ENCODE peak calls at places on chromosomes 13 and 19, in six cellular contexts. S is GM12878, B is H1, L is K562, K is SK-N-SH, V is HepG2. Y is an unnamed sample.

GRCh38 chr19:39133431-39134270 is 8.1 kb downstream of the PAK4 start:
- DNase-seq in S (no peak), L (no peak), K (peak), B (no peak), V (no peak), Y (no peak)

GRCh38 chr19:53101518-53101917 is 1.7 kb downstream of the ZNF160 start:
- DNase-seq in V (no peak), S (no peak), B (no peak), L (peak), K (peak), Y (no peak)

GRCh38 chr19:50392759-50393158 is 8.6 kb downstream of the POLD1 start:
- DNase-seq in V (no peak), K (peak), L (no peak), B (no peak), S (no peak), Y (no peak)

GRCh38 chr13:71118779-71119364 is 748.1 kb downstream of the DACH1 start:
- DNase-seq in S (no peak), K (no peak), B (no peak), V (no peak), L (no peak), Y (no peak)

GRCh38 chr19:19043881-19044280 is 10.5 kb downstream of the ARMC6 start:
- DNase-seq in L (no peak), S (no peak), K (no peak), B (no peak), V (no peak), Y (no peak)

GRCh38 chr13:94662274-94662945 is 49.9 kb downstream of the SOX21 start:
- DNase-seq in S (no peak), V (no peak), L (peak), B (no peak), K (peak), Y (no peak)

GRCh38 chr19:55696301-55697068 is 21.5 kb downstream of the EPN1 start:
- DNase-seq in K (no peak), V (no peak), L (no peak), B (no peak), S (no peak), Y (no peak)

GRCh38 chr19:51366999-51367564 is 894 bp upstream of the ETFB start:
- DNase-seq in B (no peak), V (no peak), L (no peak), S (no peak), K (peak), Y (peak)

GRCh38 chr19:40464059-40465024 is 1.2 kb downstream of the BLVRB start:
- DNase-seq in S (no peak), B (peak), K (peak), V (peak), L (peak), Y (peak)

GRCh38 chr13:21361706-21362105 is 97.4 kb downstream of the ZDHHC20 start:
- DNase-seq in B (no peak), S (no peak), V (no peak), L (no peak), K (no peak), Y (no peak)

GRCh38 chr19:16442386-16443276 is 29.1 kb downstream of the EPS15L1 start:
- DNase-seq in B (no peak), L (peak), V (no peak), S (no peak), K (no peak), Y (no peak)

GRCh38 chr19:20365146-20365545 is 198.1 kb downstream of the ZNF486 start:
- DNase-seq in K (no peak), B (no peak), V (no peak), S (no peak), L (no peak), Y (no peak)

GRCh38 chr19:20371911-20372310 is 193.7 kb downstream of the ZNF737 start:
- DNase-seq in L (no peak), B (no peak), S (no peak), V (no peak), K (no peak), Y (no peak)

DNA sequence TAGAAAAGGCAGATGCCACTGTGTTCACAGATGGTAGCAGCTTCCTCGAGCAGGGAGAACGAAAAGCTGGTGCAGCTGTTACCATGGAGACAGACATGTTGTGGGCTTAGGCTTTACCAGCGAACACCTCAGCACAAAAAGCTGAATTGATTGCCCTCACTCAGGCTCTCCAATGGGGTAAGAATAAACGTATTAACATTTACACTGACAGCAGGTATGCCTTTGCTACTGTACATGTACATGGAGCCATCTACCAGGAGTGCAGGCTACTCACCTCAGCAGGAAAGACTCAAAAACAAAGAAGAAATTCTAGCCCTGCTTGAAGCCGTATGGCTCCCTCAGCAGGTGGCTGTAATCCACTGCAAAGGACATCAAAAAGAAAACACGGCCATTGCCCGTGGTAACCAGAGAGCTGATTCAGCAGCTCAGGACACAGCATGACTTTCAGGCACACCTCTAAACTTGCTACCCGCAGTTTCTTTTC is 197.7 kb downstream of the ZNF737 start:
- DNase-seq in K (no peak), S (no peak), V (no peak), L (no peak), B (peak), Y (no peak)
- TF ChIP-seq CTCF in K (no peak), S (no peak), V (no peak), L (no peak), B (peak), Y (no peak)

GRCh38 chr13:37944476-37945442 is 75.2 kb upstream of the TRPC4 start:
- DNase-seq in L (no peak), S (no peak), K (no peak), B (no peak), V (no peak), Y (no peak)
- TF ChIP-seq GABPA in L (no peak), S (no peak), K (no peak), B (no peak), V (no peak), Y (no peak)

GRCh38 chr19:34357431-34357830 is 7.6 kb upstream of the GPI start:
- DNase-seq in S (no peak), L (no peak), B (no peak), K (no peak), V (no peak), Y (no peak)
- H3K4me3 ChIP-seq in S (no peak), L (no peak), B (no peak), K (no peak), V (no peak), Y (no peak)

GRCh38 chr13:34011552-34012085 is 193.7 kb downstream of the RFC3 start:
- DNase-seq in V (peak), S (no peak), K (no peak), L (no peak), B (no peak), Y (no peak)
- TF ChIP-seq CTCF in V (peak), S (no peak), K (no peak), L (no peak), B (no peak), Y (no peak)

GRCh38 chr13:111007209-111007608 is 92.3 kb upstream of the ANKRD10 start:
- DNase-seq in L (no peak), V (no peak), B (no peak), S (no peak), K (no peak), Y (peak)

GRCh38 chr13:111005364-111005763 is 90.5 kb upstream of the ANKRD10 start:
- DNase-seq in B (no peak), K (no peak), L (no peak), S (no peak), V (no peak), Y (no peak)

GRCh38 chr13:111005808-111006494 is 91.1 kb upstream of the ANKRD10 start:
- DNase-seq in S (no peak), V (no peak), L (no peak), B (no peak), K (no peak), Y (no peak)

GRCh38 chr13:111008351-111008750 is 93.5 kb upstream of the ANKRD10 start:
- DNase-seq in B (no peak), L (no peak), V (no peak), S (no peak), K (no peak), Y (no peak)

DNA sequence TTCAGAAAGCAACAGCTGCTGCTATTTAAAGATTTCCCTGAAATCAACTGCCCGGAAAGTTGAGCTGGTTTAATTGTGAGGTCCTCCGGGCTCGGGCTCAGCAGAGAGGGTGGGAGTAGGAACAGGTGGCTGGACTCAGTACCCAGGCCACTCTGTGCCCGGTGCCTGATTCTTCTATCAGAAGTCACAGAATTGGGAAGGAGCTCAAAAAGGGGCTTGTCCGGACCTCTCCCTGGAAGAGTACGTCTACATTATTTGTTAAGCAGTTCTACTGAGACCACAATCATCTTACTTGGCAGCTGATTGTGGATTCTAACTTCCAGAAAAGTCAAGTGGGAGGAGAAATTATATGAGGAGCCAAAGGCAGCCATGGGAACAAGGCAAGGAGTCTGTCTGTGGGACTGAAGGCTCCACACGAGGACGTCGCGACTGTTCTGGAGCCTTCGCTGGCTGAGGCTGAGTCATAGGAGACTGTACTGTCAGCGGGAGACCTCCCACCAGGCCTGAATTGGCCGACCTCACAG is 91.7 kb upstream of the ANKRD10 start:
- DNase-seq in B (no peak), K (no peak), S (no peak), L (peak), V (no peak), Y (no peak)
- TF ChIP-seq GABPA in B (no peak), K (no peak), S (no peak), L (no peak), V (no peak), Y (no peak)

GRCh38 chr13:23323946-23324709 is 109.4 kb downstream of the SACS start:
- DNase-seq in L (no peak), V (no peak), B (no peak), S (no peak), K (no peak), Y (no peak)

GRCh38 chr13:23320926-23321533 is 112.5 kb downstream of the SACS start:
- DNase-seq in V (no peak), S (no peak), L (no peak), B (no peak), K (no peak), Y (no peak)

GRCh38 chr13:23322353-23323336 is 110.9 kb downstream of the SACS start:
- DNase-seq in B (no peak), V (no peak), L (no peak), K (no peak), S (no peak), Y (no peak)

GRCh38 chr13:23319915-23320224 is 113.6 kb downstream of the SACS start:
- DNase-seq in B (no peak), S (no peak), V (no peak), L (no peak), K (no peak), Y (no peak)

DNA sequence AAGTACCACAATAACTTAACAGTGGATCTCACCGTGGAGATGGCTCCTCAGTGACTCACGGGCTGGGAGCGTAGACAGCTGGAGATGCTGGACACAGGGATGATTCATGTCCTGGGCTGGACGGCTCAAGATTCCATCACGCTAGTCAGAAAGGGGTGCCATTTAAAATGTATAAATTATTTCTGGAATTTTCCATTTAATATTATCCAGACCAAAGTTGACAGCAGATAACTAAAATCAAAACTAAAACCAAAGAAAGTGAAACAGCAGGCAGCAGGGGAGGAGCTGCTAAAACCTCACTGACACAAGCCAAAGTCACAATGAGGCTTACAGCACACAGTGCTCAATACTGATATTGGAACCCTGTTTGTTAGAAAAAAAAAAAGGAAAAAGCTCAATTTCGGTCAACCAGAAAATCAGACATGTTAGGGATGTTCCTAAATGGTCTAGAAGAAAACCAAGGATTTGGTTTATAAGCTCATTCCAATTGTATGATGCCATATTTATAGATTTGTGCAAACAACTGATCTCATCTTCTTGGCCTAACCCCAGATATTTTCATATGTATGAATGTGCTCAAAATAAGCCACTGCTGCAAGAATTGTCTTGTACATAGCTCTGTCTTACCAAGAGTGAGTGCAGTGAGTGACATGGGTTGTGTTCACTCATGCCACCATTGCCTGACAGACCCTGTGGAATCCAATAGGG is 111.8 kb downstream of the SACS start:
- DNase-seq in B (no peak), V (peak), L (no peak), K (no peak), S (peak), Y (no peak)
- H3K4me3 ChIP-seq in B (no peak), V (no peak), L (no peak), K (peak), S (peak), Y (no peak)

GRCh38 chr19:3969435-3970312 is 1.2 kb downstream of the DAPK3 start:
- DNase-seq in B (peak), S (no peak), L (no peak), K (no peak), V (peak), Y (no peak)
- TF ChIP-seq CTCF in B (peak), S (no peak), L (peak), K (peak), V (peak), Y (no peak)

DNA sequence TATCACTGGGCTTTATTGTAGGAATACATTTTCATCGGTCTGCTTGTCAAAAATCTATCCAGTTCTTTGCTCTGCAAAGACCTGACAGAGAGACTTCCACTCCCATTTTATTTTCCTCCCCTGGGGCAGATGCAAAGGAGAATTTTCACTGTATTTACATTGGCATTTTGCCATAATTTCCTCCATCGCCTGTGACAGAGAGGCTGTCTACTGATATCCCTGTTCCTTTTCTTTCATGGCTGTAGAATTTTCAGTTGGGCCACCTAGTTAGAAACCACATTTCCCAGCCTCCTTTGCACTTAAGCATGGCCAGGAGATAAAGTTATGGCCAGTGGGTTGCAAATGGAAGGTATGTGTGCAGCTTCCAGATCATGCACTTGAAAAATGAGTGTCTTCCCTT is 89.3 kb downstream of the NUFIP1 start:
- DNase-seq in S (no peak), K (peak), L (no peak), B (no peak), V (no peak), Y (no peak)
- TF ChIP-seq GABPA in S (no peak), K (no peak), L (no peak), B (no peak), V (no peak), Y (no peak)

GRCh38 chr19:58058428-58058827 is 654 bp upstream of the ZNF135 start:
- DNase-seq in S (no peak), V (no peak), L (no peak), K (no peak), B (peak), Y (no peak)
- H3K4me3 ChIP-seq in S (no peak), V (no peak), L (no peak), K (no peak), B (peak), Y (no peak)

GRCh38 chr13:29081697-29082440 is 261.7 kb downstream of the MTUS2 start:
- DNase-seq in B (no peak), K (no peak), L (no peak), V (no peak), S (no peak), Y (no peak)

GRCh38 chr13:29077051-29077813 is 257.1 kb downstream of the MTUS2 start:
- DNase-seq in B (no peak), L (no peak), K (no peak), S (no peak), V (no peak), Y (no peak)

DNA sequence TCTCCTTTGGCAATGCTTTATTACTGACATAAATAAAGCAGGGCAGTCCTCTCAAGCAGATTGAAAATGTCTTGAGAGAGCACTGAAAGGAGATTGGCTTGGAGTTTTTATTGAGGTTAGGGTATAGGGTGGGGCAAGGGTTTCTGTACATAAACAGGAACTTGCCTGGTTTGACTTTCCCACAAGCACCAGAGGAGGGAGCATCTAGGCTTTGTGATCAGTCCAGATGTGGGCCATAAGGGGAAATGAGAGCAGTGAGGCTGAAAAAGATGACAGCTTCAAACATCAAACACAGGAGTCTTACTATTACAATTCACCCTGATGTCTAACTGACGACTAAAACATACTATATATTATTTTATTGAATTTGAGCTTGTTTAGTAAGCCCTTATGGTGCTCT is 260.9 kb downstream of the MTUS2 start:
- DNase-seq in B (no peak), S (peak), K (no peak), L (no peak), V (no peak), Y (peak)
- TF ChIP-seq CTCF in B (no peak), S (peak), K (peak), L (peak), V (no peak), Y (peak)